ENCODE peak calls at places on chromosomes 12 and 14, in four cellular contexts. J is HepG2, D is A549, L is K562. I is an unnamed sample.

GRCh38 chr12:126389215-126389841 is 1324.1 kb downstream of the AACS start:
- DNase-seq in D (no peak), J (no peak), L (no peak), I (no peak)

GRCh38 chr14:37550511-37550910 is 44.5 kb downstream of the FOXA1 start:
- DNase-seq in J (no peak), D (no peak), L (no peak), I (no peak)

GRCh38 chr12:52582971-52583456 is 9.4 kb upstream of the KRT74 start:
- DNase-seq in D (peak), L (peak), J (peak), I (peak)

GRCh38 chr14:64541971-64542838 is 1.7 kb downstream of the HSPA2 start:
- DNase-seq in J (no peak), D (no peak), L (no peak), I (no peak)

GRCh38 chr12:89492883-89493282 is 31.7 kb downstream of the GALNT4 start:
- DNase-seq in L (no peak), J (peak), D (no peak), I (no peak)

GRCh38 chr14:65239143-65239672 is 136.9 kb upstream of the MAX start:
- DNase-seq in L (no peak), D (no peak), J (peak), I (no peak)

GRCh38 chr12:110079477-110080400 is 31.4 kb upstream of the C12orf76 start:
- DNase-seq in D (peak), J (peak), L (peak), I (no peak)

GRCh38 chr14:104579507-104579906 is at the start of gene C14orf180:
- DNase-seq in J (no peak), L (no peak), D (no peak), I (no peak)

GRCh38 chr12:32897276-32897615 is 669 bp upstream of the PKP2 start:
- DNase-seq in J (no peak), D (no peak), L (no peak), I (no peak)

GRCh38 chr12:196436-196835 is 17.5 kb downstream of the SLC6A12 start:
- DNase-seq in L (no peak), J (no peak), D (no peak), I (no peak)

GRCh38 chr14:102570334-102570995 is 22.0 kb upstream of the RCOR1 start:
- DNase-seq in J (peak), D (no peak), L (no peak), I (no peak)

GRCh38 chr14:30756594-30756993 is 117.8 kb upstream of the COCH start:
- DNase-seq in J (no peak), D (no peak), L (no peak), I (no peak)

GRCh38 chr14:104794641-104795467 is 694 bp downstream of the AKT1 start:
- DNase-seq in L (peak), D (no peak), J (no peak), I (no peak)

GRCh38 chr12:111410229-111411186 is 4.8 kb downstream of the SH2B3 start:
- DNase-seq in D (no peak), J (no peak), L (no peak), I (no peak)

GRCh38 chr12:55722948-55723347 is 2.8 kb downstream of the RDH5 start:
- DNase-seq in D (no peak), L (no peak), J (no peak), I (no peak)

GRCh38 chr14:67934087-67934486 is 114.5 kb downstream of the RAD51B start:
- DNase-seq in L (peak), D (peak), J (peak), I (peak)

GRCh38 chr14:96246535-96246839 is 9.5 kb upstream of the BDKRB1 start:
- DNase-seq in D (peak), J (no peak), L (no peak), I (no peak)
- TF ChIP-seq HMGXB4 in D (no peak), J (no peak), L (no peak), I (no peak)

DNA sequence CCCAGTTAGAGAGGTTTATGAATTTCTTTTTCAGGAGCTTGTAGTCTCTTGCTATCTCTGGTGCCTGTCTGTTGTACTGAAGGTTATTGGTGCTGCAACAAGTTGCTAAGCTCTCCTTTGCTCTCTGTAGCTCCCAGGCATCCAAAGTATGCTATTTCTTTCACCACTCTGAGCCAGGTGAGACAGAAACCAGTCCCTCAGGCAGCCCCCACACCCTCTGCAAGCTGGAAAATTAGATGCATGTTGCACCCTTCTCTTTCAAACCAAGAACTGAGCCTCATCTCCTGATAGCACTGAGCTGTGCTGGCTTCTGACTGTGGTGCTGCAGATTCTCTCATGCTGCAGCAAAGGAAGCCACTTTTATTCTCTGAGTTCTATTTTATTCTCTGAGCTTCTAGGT is 9.6 kb upstream of the TRIM9 start:
- DNase-seq in L (no peak), D (no peak), J (no peak), I (no peak)
- TF ChIP-seq HMGXB4 in L (no peak), D (no peak), J (no peak), I (no peak)

DNA sequence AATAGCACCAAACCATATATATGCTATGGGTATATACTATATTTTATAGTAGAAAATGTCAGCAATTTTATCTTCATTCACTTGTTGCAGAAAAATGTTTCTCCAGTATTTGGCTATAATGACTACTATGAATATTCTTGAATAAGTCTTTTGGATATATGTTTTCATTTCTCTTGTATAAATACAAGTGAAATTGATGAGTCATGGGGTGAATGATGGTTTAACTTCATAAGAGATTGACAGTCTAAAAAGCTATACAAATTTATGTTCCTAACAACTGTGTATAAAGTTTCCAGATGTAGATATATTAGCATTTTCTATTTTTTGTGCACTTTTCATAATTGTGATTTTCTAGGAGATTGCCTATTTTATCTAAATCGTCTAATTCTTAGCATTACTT is 714.8 kb downstream of the TRHDE start:
- DNase-seq in D (no peak), L (no peak), J (no peak), I (no peak)
- TF ChIP-seq HMGXB4 in D (no peak), L (no peak), J (no peak), I (no peak)

DNA sequence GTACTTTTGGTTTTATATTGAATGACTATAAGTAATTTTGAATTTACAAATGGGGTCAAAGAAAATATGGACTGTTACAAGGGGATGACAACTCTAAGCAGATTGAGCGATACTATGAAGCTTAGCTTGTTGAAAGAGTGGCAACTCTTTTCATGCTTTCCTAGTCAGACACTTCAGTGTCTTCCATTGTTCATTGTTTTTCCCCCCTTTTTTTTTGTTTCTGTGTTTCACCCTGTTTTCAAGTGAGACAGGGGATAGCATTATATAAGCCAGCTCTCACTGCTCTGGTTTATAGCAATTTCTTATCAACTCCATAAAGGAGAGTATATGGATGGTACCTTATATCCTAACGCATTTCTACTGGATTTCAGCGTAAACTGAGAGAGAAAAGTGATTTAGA is 24.6 kb downstream of the PEBP1 start:
- DNase-seq in L (no peak), J (no peak), D (no peak), I (no peak)
- TF ChIP-seq HMGXB4 in L (no peak), J (no peak), D (no peak), I (no peak)

GRCh38 chr12:54701940-54702592 is 53.9 kb upstream of the DCD start:
- DNase-seq in L (peak), J (peak), D (peak), I (no peak)
- TF ChIP-seq HMGXB4 in L (no peak), J (no peak), D (no peak), I (no peak)

DNA sequence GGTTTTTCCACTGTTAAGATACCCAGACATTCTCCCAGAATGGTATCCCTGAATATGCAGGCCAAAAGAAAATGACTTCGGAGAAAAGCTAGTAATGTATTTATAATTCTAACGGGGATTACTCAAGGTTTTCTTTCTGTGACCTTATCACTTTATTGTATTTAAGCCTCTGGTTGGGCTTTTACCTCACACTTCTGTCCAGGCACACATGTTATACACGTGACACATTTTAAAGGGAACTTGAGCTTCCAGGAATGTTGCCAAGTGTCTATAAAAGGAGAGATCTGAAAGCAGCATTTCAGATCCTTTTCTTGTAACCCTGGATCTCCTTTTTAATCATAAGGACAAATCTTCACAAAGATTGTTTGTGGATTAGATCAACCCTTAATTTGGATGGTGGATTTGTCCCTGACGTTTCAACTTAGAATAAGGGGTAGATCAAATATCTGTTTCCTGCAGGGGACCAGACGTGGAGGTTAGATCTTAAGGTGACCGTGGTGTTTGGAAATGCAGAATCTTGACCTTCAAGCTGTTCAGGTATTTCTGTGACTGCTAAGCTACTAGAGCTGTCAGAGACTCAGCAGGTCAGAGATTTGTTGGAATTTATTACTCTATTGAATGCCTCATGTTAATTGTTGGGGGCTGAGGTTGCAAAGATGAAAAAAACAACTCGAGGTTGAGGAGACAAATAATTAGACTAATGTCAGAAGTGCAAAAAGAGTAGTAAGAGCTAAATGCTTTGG is 1.5 kb downstream of the CIPC start:
- DNase-seq in J (no peak), D (no peak), L (no peak), I (no peak)
- TF ChIP-seq HMGXB4 in J (no peak), D (no peak), L (no peak), I (no peak)

DNA sequence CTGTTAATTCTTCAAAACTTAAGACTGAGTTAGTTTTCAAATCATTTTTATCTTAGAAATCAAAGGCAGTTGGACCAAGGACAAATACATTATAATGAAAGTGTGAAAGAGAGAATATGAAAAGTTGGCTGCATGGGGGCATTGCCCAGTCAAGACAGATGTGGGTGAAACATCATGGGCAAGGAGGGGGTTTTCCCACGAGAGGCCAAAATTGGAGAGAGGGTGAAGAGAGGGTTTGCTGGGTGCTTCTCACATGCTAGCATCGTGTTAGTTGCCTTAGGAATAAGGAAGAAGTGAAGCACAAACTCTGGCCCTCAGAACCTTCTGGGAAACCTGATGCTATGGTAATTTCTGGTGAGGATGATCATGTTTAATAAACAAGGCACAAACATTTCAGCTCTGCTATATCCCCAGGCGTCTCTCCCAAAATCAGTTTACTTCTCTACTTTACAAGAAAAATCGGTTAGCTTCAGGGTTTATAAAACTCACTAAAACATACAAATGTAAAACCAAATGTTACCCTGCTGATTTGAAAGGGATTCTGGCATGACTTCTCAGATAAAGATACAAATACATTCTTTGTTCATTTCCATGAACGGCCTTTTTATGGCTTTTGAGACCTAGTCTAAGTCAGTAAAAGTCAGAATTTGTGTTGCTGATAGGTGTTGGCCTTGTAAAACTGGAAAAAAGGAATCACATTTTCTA is 26.6 kb upstream of the CPM start:
- DNase-seq in J (no peak), L (no peak), D (no peak), I (no peak)
- TF ChIP-seq HMGXB4 in J (no peak), L (no peak), D (no peak), I (no peak)

GRCh38 chr14:101242442-101243385 is 318.6 kb upstream of the DIO3 start:
- DNase-seq in D (no peak), J (no peak), L (no peak), I (no peak)
- TF ChIP-seq HMGXB4 in D (no peak), J (no peak), L (no peak), I (no peak)

GRCh38 chr14:75591987-75592575 is 13.7 kb downstream of the FLVCR2 start:
- DNase-seq in J (no peak), L (no peak), D (no peak), I (no peak)
- TF ChIP-seq HMGXB4 in J (no peak), L (no peak), D (no peak), I (no peak)